ENCODE peak calls at places on chromosomes 16 and 17, in ten cellular contexts. K is lower leg skin; X is stimulated activated CD4-positive, alpha-beta T cell treated with anti-CD3 and anti-CD28 coated beads, Interleukin-4, amount 100 ng/mL, for 48 hours; R is NCI-H345; P is GF-D8; U is iris pigment epithelial cell; T is NCI-H1417 treated with DMSO at 0.1 percent for 48 hours; E is tibial artery; I is dermis microvascular lymphatic vessel endothelial cell; J is activated effector memory CD4-positive, alpha-beta T cell treated with Interleukin-2 at 50 U/mL for 16 hours. C is an unnamed sample.

GRCh38 chr16:81786321-81786720 is 7.2 kb downstream of the PLCG2 start:
- DNase-seq in K (no peak), X (no peak), R (no peak), P (no peak), U (peak), T (no peak), E (no peak), I (peak), J (no peak), C (peak)

GRCh38 chr16:81548901-81549546 is 104.4 kb downstream of the CMIP start:
- DNase-seq in K (no peak), X (no peak), R (no peak), P (no peak), U (no peak), T (no peak), E (no peak), I (no peak), J (no peak), C (no peak)

GRCh38 chr16:89890200-89890599 is 16.8 kb downstream of the TCF25 start:
- DNase-seq in K (no peak), X (no peak), R (no peak), P (no peak), U (no peak), T (no peak), E (no peak), I (no peak), J (no peak), C (no peak)

GRCh38 chr16:28001184-28001583 is 62.3 kb downstream of the GSG1L start:
- DNase-seq in K (no peak), X (no peak), R (no peak), P (no peak), U (no peak), T (no peak), E (no peak), I (no peak), J (no peak), C (no peak)

GRCh38 chr17:4573682-4574081 is 10.6 kb upstream of the SMTNL2 start:
- DNase-seq in K (no peak), X (peak), R (no peak), P (no peak), U (no peak), T (no peak), E (no peak), I (no peak), J (peak), C (peak)

GRCh38 chr17:29143894-29144293 is 36.3 kb downstream of the MYO18A start:
- DNase-seq in K (no peak), X (no peak), R (no peak), P (no peak), U (no peak), T (no peak), E (no peak), I (peak), J (no peak), C (no peak)

GRCh38 chr16:54489225-54489781 is 202.7 kb upstream of the IRX3 start:
- DNase-seq in K (no peak), X (no peak), R (no peak), P (no peak), U (no peak), T (peak), E (no peak), I (no peak), J (no peak), C (no peak)

GRCh38 chr16:24075929-24076716 is 180.0 kb upstream of the CACNG3 start:
- DNase-seq in K (no peak), X (no peak), R (no peak), P (no peak), U (no peak), T (no peak), E (no peak), I (no peak), J (no peak), C (peak)

GRCh38 chr17:17782425-17783120 is 54.2 kb downstream of the SREBF1 start:
- DNase-seq in K (no peak), X (no peak), R (peak), P (no peak), U (peak), T (no peak), E (no peak), I (no peak), J (no peak), C (peak)

GRCh38 chr17:79174905-79175856 is 100.6 kb downstream of the ENGASE start:
- DNase-seq in K (no peak), X (no peak), R (no peak), P (no peak), U (no peak), T (no peak), E (no peak), I (no peak), J (no peak), C (peak)

GRCh38 chr16:58494981-58495860 is 4.7 kb upstream of the NDRG4 start:
- DNase-seq in K (no peak), X (peak), R (peak), P (no peak), U (peak), T (peak), E (peak), I (peak), J (no peak), C (peak)

GRCh38 chr17:81727324-81728031 is 15.4 kb downstream of the SLC25A10 start:
- DNase-seq in K (no peak), X (no peak), R (peak), P (no peak), U (no peak), T (no peak), E (no peak), I (no peak), J (no peak), C (no peak)

GRCh38 chr17:56994009-56994792 is 16.3 kb downstream of the SCPEP1 start:
- DNase-seq in K (no peak), X (no peak), R (no peak), P (no peak), U (peak), T (no peak), E (no peak), I (no peak), J (no peak), C (no peak)

GRCh38 chr16:77807071-77807470 is 18.7 kb downstream of the VAT1L start:
- DNase-seq in K (no peak), X (no peak), R (no peak), P (no peak), U (no peak), T (no peak), E (no peak), I (no peak), J (no peak), C (no peak)

GRCh38 chr16:30395992-30396560 is 856 bp downstream of the ZNF48 start:
- DNase-seq in K (no peak), X (no peak), R (no peak), P (no peak), U (no peak), T (no peak), E (no peak), I (peak), J (no peak), C (no peak)

GRCh38 chr16:83402969-83403368 is 404.8 kb upstream of the HSBP1 start:
- DNase-seq in K (no peak), X (no peak), R (no peak), P (no peak), U (peak), T (no peak), E (no peak), I (peak), J (no peak), C (peak)

GRCh38 chr17:52986056-52986662 is 827.6 kb upstream of the CA10 start:
- DNase-seq in K (no peak), X (no peak), R (no peak), P (no peak), U (no peak), T (no peak), E (no peak), I (no peak), J (no peak), C (no peak)

GRCh38 chr16:83995756-83996155 is 27.7 kb downstream of the NECAB2 start:
- DNase-seq in K (no peak), X (no peak), R (peak), P (no peak), U (peak), T (peak), E (no peak), I (peak), J (no peak), C (no peak)

GRCh38 chr17:19753049-19753444 is 4.9 kb upstream of the ALDH3A1 start:
- DNase-seq in K (peak), X (no peak), R (peak), P (no peak), U (peak), T (no peak), E (peak), I (peak), J (no peak), C (peak)

GRCh38 chr17:8125947-8126305 is 2.0 kb upstream of the HES7 start:
- DNase-seq in K (no peak), X (no peak), R (peak), P (no peak), U (no peak), T (no peak), E (no peak), I (no peak), J (no peak), C (peak)

GRCh38 chr17:32484628-32485027 is 2.2 kb upstream of the CDK5R1 start:
- DNase-seq in K (no peak), X (no peak), R (no peak), P (no peak), U (no peak), T (no peak), E (no peak), I (no peak), J (no peak), C (no peak)

C was measured in Daoy.